ENCODE peak calls at places on chromosomes 5 and 9, in four cellular contexts. X is MM.1S, W is OCI-LY7, F is PC-3. A is an unnamed sample. For H3K4me1, the result is how much of the 10 kb centered on the place peaks cover.

GRCh38 chr9:135888766-135889394 is 18.5 kb downstream of the CAMSAP1 start:
- DNase-seq in F (no peak), X (no peak), W (peak), A (no peak)

GRCh38 chr9:137053944-137054931 is at the start of gene ENTPD2:
- DNase-seq in W (no peak), X (peak), F (peak), A (no peak)

GRCh38 chr9:125822902-125823301 is 75.7 kb downstream of the PBX3 start:
- DNase-seq in F (no peak), W (no peak), X (no peak), A (no peak)

GRCh38 chr5:180170810-180171567 is 38.0 kb downstream of the RASGEF1C start:
- DNase-seq in X (no peak), W (no peak), F (no peak), A (no peak)

GRCh38 chr9:38176256-38176655 is 107.2 kb upstream of the SHB start:
- DNase-seq in F (peak), W (no peak), X (no peak), A (no peak)

GRCh38 chr9:111970827-111971226 is 74.2 kb downstream of the UGCG start:
- DNase-seq in W (no peak), X (no peak), F (no peak), A (no peak)

GRCh38 chr5:159525117-159525516 is 194.8 kb upstream of the IL12B start:
- DNase-seq in F (no peak), X (no peak), W (no peak), A (no peak)

GRCh38 chr5:130874861-130875419 is 290.1 kb downstream of the HINT1 start:
- DNase-seq in F (no peak), W (no peak), X (no peak), A (peak)

GRCh38 chr9:91177661-91178280 is 183.9 kb downstream of the AUH start:
- DNase-seq in W (no peak), X (no peak), F (peak), A (peak)

GRCh38 chr5:136769900-136770684 is 404.7 kb upstream of the TRPC7 start:
- DNase-seq in W (peak), X (peak), F (peak), A (peak)

GRCh38 chr5:41973087-41973486 is 48.0 kb downstream of the FBXO4 start:
- DNase-seq in W (no peak), X (no peak), F (no peak), A (no peak)

GRCh38 chr9:126329476-126330275 is 3.0 kb downstream of the MVB12B start:
- DNase-seq in W (no peak), F (no peak), X (no peak), A (no peak)

GRCh38 chr5:139662617-139663016 is 14.5 kb downstream of the CXXC5 start:
- DNase-seq in X (no peak), F (no peak), W (no peak), A (no peak)

GRCh38 chr9:119365291-119366027 is 3.8 kb downstream of the BRINP1 start:
- DNase-seq in F (peak), X (peak), W (peak), A (peak)

GRCh38 chr5:75640395-75640794 is 29.1 kb downstream of the ANKDD1B start:
- DNase-seq in X (no peak), W (no peak), F (peak), A (peak)

GRCh38 chr5:84287964-84288363 is 96.7 kb downstream of the EDIL3 start:
- DNase-seq in W (no peak), X (peak), F (peak), A (peak)

GRCh38 chr9:37914154-37914551 is 10.2 kb upstream of the SLC25A51 start:
- DNase-seq in F (no peak), X (no peak), W (no peak), A (no peak)

GRCh38 chr5:176542596-176543427 is 5.6 kb upstream of the RNF44 start:
- DNase-seq in W (peak), F (peak), X (peak), A (peak)

GRCh38 chr9:129697956-129698757 is 32.7 kb downstream of the PRRX2 start:
- DNase-seq in F (no peak), X (no peak), W (no peak), A (peak)

GRCh38 chr5:96968074-96968473 is 32.2 kb downstream of the LNPEP start:
- DNase-seq in X (no peak), W (no peak), F (peak), A (peak)

GRCh38 chr5:33936381-33937016 is at the start of gene RXFP3:
- DNase-seq in W (no peak), F (no peak), X (no peak), A (peak)

GRCh38 chr5:25641140-25641539 is 996.4 kb upstream of the CDH10 start:
- DNase-seq in W (no peak), X (no peak), F (no peak), A (no peak)

GRCh38 chr9:109574061-109574882 is 76.2 kb upstream of the PTPN3 start:
- DNase-seq in F (peak), W (peak), X (peak), A (peak)

GRCh38 chr9:134483361-134484184 is 157.3 kb downstream of the RXRA start:
- DNase-seq in F (no peak), W (no peak), X (no peak), A (no peak)

GRCh38 chr9:19371942-19372341 is 8.1 kb downstream of the RPS6 start:
- DNase-seq in W (peak), X (no peak), F (peak), A (peak)

GRCh38 chr5:180381851-180382480 is 28.8 kb upstream of the GFPT2 start:
- DNase-seq in W (no peak), X (no peak), F (no peak), A (no peak)

GRCh38 chr5:14182761-14183160 is 39.6 kb downstream of the TRIO start:
- DNase-seq in F (no peak), W (no peak), X (no peak), A (no peak)
- H3K4me1 ChIP-seq in F (half or more), W (under half), X (under half), A (half or more)

GRCh38 chr5:185095-186070 is 5.9 kb upstream of the LRRC14B start:
- DNase-seq in X (no peak), W (no peak), F (no peak), A (no peak)
- TF ChIP-seq EZH2phosphoT487 in X (no peak), W (no peak), F (no peak), A (no peak)

DNA sequence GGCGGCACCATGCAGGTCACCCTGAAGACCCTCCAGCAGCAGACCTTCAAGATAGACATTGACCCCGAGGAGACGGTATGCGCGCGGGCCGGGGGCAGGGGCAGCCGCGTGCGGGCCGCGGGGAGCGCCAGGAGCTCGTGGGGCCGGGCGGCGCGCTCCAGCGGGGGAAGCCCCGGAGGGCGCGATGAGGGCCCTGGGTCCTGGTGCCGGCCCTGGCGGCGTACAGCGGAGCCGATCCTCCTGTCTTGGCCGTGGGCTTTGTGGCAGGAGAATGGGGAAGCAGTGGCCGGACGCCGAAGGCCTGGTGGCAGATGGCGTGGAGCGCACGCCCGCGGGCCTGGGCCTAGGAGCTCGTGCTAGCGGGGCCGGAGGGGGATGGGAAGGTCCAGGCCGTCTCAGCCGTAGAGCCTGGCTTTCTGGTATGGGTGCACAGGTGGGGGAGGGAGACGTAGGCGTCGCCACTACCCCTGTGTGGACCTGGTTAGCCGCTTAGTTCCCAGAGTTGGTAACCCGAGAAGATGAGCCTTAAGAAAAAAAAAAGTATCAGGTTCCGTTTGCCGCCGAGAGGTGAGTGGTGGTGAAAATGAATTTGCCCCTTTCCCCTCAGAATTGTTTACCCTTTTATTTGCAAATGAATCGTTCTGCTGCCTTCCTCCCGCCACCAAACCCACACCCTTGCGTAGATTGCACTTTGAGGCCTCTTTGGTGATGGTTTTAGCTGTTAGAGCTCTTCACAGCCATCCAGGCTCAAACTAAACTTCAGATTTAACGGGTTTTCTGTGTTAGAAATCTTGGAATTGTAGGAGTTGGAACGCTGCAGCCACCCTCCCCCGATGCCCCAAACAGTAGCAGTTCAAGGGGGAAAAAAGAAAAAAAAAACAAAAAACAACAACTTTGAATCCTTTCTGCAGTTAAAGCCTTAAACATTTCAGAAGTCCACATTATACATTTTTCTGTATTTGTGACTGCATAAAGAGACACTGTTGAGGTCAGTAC is 840 bp downstream of the RAD23B start:
- DNase-seq in W (peak), X (peak), F (peak), A (peak)
- H3K4me1 ChIP-seq in W (under half), X (under half), F (under half), A (under half)

DNA sequence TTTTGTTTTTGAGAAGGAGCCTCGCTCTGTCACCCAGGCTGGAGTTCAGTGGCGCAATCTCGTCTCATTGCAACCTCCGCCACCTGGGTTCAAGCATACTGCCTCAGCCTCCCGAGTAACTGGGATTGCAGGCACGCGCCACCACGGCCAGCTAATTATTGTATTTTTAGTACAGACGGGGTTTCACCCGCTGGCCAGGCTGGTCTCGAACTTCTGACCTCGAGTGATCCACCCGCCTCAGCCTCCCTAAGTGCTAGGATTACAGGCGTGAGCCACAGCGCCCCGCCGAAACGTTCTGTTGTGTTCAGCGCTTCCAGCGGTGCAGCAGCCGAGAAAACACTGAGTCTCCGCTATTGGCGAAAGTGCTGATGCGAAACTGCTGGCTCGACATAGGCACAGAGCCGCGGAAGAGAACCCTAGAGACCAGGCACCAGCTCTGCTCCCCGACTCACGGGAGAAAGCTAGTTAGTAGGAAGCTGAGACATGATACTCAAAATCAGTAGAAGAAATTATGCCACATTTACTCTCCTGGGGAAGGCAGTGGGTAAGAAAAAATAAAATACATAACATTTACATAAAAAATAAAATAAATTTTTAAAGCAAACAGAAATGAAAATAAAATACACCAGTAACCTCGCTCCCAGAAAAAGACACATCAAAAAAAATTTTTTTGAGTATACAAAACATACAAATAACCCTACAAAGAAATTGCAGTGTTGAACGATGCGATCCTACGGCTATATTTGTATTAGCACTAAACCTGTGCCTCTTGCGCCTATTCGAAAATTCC is 31.6 kb downstream of the ANXA2R start:
- DNase-seq in W (peak), X (peak), F (peak), A (peak)
- TF ChIP-seq EZH2phosphoT487 in W (no peak), X (no peak), F (no peak), A (no peak)

A was measured in GM23248.